ENCODE peak calls at places on chromosomes 12 and 14, in five cellular contexts. V is K562, P is Peyer's patch, D is Daoy, C is fibroblast of the aortic adventitia. R is an unnamed sample.

GRCh38 chr12:89278862-89279261 is 73.4 kb downstream of the DUSP6 start:
- DNase-seq in V (no peak), P (no peak), D (no peak), C (no peak), R (no peak)

GRCh38 chr12:121893901-121894540 is 5.4 kb downstream of the PSMD9 start:
- DNase-seq in V (no peak), P (no peak), D (peak; percentile 65), C (peak; percentile 77), R (no peak)

GRCh38 chr14:21030531-21030930 is 514 bp downstream of the TPPP2 start:
- DNase-seq in V (no peak), P (no peak), D (no peak), C (no peak), R (no peak)

GRCh38 chr12:62438098-62438692 is 28.4 kb upstream of the MON2 start:
- DNase-seq in V (peak; percentile 47), P (peak; percentile 80), D (peak; percentile 43), C (peak; percentile 76), R (peak; percentile 83)

GRCh38 chr12:59861635-59862034 is 265.8 kb downstream of the SLC16A7 start:
- DNase-seq in V (no peak), P (no peak), D (no peak), C (no peak), R (no peak)

GRCh38 chr14:64591809-64592208 is 42.0 kb downstream of the PPP1R36 start:
- DNase-seq in V (no peak), P (no peak), D (no peak), C (no peak), R (no peak)

GRCh38 chr12:120652671-120653435 is 12.4 kb downstream of the CABP1 start:
- DNase-seq in V (no peak), P (no peak), D (no peak), C (no peak), R (no peak)

GRCh38 chr14:100294963-100295330 is 11.3 kb downstream of the SLC25A29 start:
- DNase-seq in V (no peak), P (no peak), D (peak; percentile 2), C (no peak), R (no peak)

GRCh38 chr14:100629696-100630095 is 42.5 kb upstream of the BEGAIN start:
- DNase-seq in V (no peak), P (no peak), D (peak; percentile 97), C (no peak), R (no peak)

GRCh38 chr14:35910191-35910590 is 84.1 kb downstream of the BRMS1L start:
- DNase-seq in V (no peak), P (no peak), D (no peak), C (no peak), R (no peak)

GRCh38 chr12:118525216-118525615 is 148.9 kb downstream of the SUDS3 start:
- DNase-seq in V (no peak), P (no peak), D (no peak), C (no peak), R (no peak)

GRCh38 chr14:93970589-93970966 is 5.8 kb downstream of the ASB2 start:
- DNase-seq in V (no peak), P (peak; percentile 88), D (peak; percentile 51), C (no peak), R (peak; percentile 22)

GRCh38 chr14:89422181-89422951 is 5.3 kb upstream of the FOXN3 start:
- DNase-seq in V (no peak), P (peak; percentile 71), D (no peak), C (peak; percentile 57), R (no peak)

GRCh38 chr12:18919826-18920511 is 182.1 kb downstream of the CAPZA3 start:
- DNase-seq in V (no peak), P (peak; percentile 47), D (no peak), C (no peak), R (no peak)

GRCh38 chr12:68222336-68222735 is 3.3 kb downstream of the IL26 start:
- DNase-seq in V (no peak), P (no peak), D (no peak), C (peak; percentile 34), R (no peak)

GRCh38 chr12:104692335-104693218 is 235.8 kb downstream of the CHST11 start:
- DNase-seq in V (no peak), P (no peak), D (no peak), C (no peak), R (no peak)

GRCh38 chr12:92034858-92035401 is 110.7 kb downstream of the BTG1 start:
- DNase-seq in V (no peak), P (peak; percentile 92), D (peak; percentile 58), C (peak; percentile 66), R (no peak)

R was measured in OCI-M1.